ENCODE peak calls at places on chromosomes 2 and 18, in four cellular contexts. F is LoVo, C is fibroblast of gingiva, T is posterior vena cava. J is an unnamed sample.
A peak's percentile ranks its signal among the peaks of the same experiment; 100 is the strongest.

GRCh38 chr2:43169091-43169936 is 57.1 kb downstream of the ZFP36L2 start:
- DNase-seq in T (no peak), C (no peak), F (peak; percentile 54), J (no peak)

GRCh38 chr2:97748397-97748796 is 35.0 kb downstream of the ZAP70 start:
- DNase-seq in F (no peak), T (peak; percentile 54), C (no peak), J (peak; percentile 27)

GRCh38 chr18:32553174-32553573 is 82.5 kb upstream of the GAREM1 start:
- DNase-seq in T (no peak), F (no peak), C (no peak), J (peak; percentile 6)

GRCh38 chr2:195051401-195051800 is 605.6 kb upstream of the SLC39A10 start:
- DNase-seq in C (peak; percentile 54), T (no peak), F (no peak), J (no peak)

GRCh38 chr18:3383381-3383915 is 66.5 kb upstream of the TGIF1 start:
- DNase-seq in C (no peak), T (no peak), F (peak; percentile 7), J (no peak)

GRCh38 chr18:8688857-8689256 is 16.5 kb upstream of the MTCL1 start:
- DNase-seq in F (no peak), C (no peak), T (no peak), J (no peak)

GRCh38 chr2:17879137-17879912 is 858 bp downstream of the KCNS3 start:
- DNase-seq in F (peak; percentile 67), T (peak; percentile 86), C (peak; percentile 38), J (peak; percentile 81)

GRCh38 chr2:228689049-228689448 is 507.6 kb upstream of the SPHKAP start:
- DNase-seq in T (no peak), F (no peak), C (peak; percentile 9), J (peak; percentile 43)

GRCh38 chr2:171432206-171432968 is 1.4 kb downstream of the METTL8 start:
- DNase-seq in F (no peak), T (no peak), C (no peak), J (no peak)

GRCh38 chr2:205709319-205709718 is 27.0 kb downstream of the NRP2 start:
- DNase-seq in C (no peak), F (no peak), T (no peak), J (no peak)

GRCh38 chr2:9690252-9690651 is 59.5 kb upstream of the YWHAQ start:
- DNase-seq in F (no peak), T (peak; percentile 79), C (no peak), J (no peak)

GRCh38 chr2:69638630-69639029 is 4.9 kb downstream of the AAK1 start:
- DNase-seq in C (no peak), F (no peak), T (no peak), J (no peak)

GRCh38 chr2:144431384-144431783 is 88.5 kb downstream of the ZEB2 start:
- DNase-seq in C (no peak), T (no peak), F (no peak), J (no peak)

GRCh38 chr2:146481629-146482028 is 1363.2 kb upstream of the ACVR2A start:
- DNase-seq in F (no peak), T (no peak), C (peak; percentile 34), J (no peak)

GRCh38 chr2:207784898-207785297 is 15.2 kb upstream of the FZD5 start:
- DNase-seq in F (peak; percentile 37), T (no peak), C (no peak), J (no peak)

GRCh38 chr2:7887441-7887840 is 794.4 kb upstream of the ID2 start:
- DNase-seq in C (peak; percentile 20), F (no peak), T (no peak), J (no peak)

GRCh38 chr2:19933351-19933981 is 31.7 kb upstream of the TTC32 start:
- DNase-seq in T (no peak), C (peak; percentile 78), F (peak; percentile 8), J (no peak)

GRCh38 chr18:76892832-76893231 is 70.5 kb downstream of the ZNF236 start:
- DNase-seq in C (no peak), F (no peak), T (no peak), J (no peak)

GRCh38 chr2:218332288-218332687 is 24.4 kb upstream of the CATIP start:
- DNase-seq in T (peak; percentile 79), F (no peak), C (no peak), J (no peak)

GRCh38 chr2:10688921-10689807 is 611 bp downstream of the NOL10 start:
- DNase-seq in T (no peak), C (no peak), F (no peak), J (peak; percentile 20)

GRCh38 chr2:62196278-62196901 is 475 bp downstream of the B3GNT2 start:
- DNase-seq in T (peak; percentile 86), C (no peak), F (peak; percentile 26), J (peak; percentile 75)

GRCh38 chr2:37376421-37377186 is 32.2 kb downstream of the QPCT start:
- DNase-seq in F (peak; percentile 86), T (no peak), C (peak; percentile 89), J (peak; percentile 65)

GRCh38 chr18:10490401-10491289 is 35.2 kb upstream of the NAPG start:
- DNase-seq in C (no peak), F (peak; percentile 10), T (no peak), J (peak; percentile 64)

GRCh38 chr2:203869610-203870042 is 2.1 kb downstream of the CTLA4 start:
- DNase-seq in T (no peak), F (no peak), C (no peak), J (no peak)

J was measured in hepatocyte.